ENCODE peak calls at places on chromosome 21, in six cellular contexts. A is HCT116; H is heart left ventricle; V is CD8-positive, alpha-beta memory T cell; K is CD8-positive, alpha-beta T cell; F is effector memory CD4-positive, alpha-beta T cell. M is an unnamed sample.
A peak's percentile ranks its signal among the peaks of the same experiment; 100 is the strongest.

GRCh38 chr21:43267391-43268085 is 98.7 kb downstream of the CRYAA start:
- DNase-seq in A (no peak), H (peak; percentile 46), V (no peak), K (no peak), F (no peak), M (no peak)

GRCh38 chr21:44791246-44791645 is 10.4 kb downstream of the UBE2G2 start:
- DNase-seq in A (no peak), H (no peak), V (no peak), K (no peak), F (no peak), M (no peak)

GRCh38 chr21:28632718-28633408 is 359.8 kb downstream of the LTN1 start:
- DNase-seq in A (no peak), H (no peak), V (no peak), K (no peak), F (no peak), M (no peak)

GRCh38 chr21:42125571-42126544 is 54.7 kb downstream of the UMODL1 start:
- DNase-seq in A (no peak), H (no peak), V (no peak), K (no peak), F (no peak), M (no peak)

GRCh38 chr21:36647279-36648093 is 51.4 kb upstream of the SIM2 start:
- DNase-seq in A (no peak), H (no peak), V (no peak), K (no peak), F (no peak), M (no peak)

GRCh38 chr21:42731264-42732032 is 78.0 kb downstream of the PDE9A start:
- DNase-seq in A (peak; percentile 54), H (no peak), V (no peak), K (no peak), F (no peak), M (no peak)

GRCh38 chr21:44854391-44854663 is 19.2 kb downstream of the PTTG1IP start:
- DNase-seq in A (no peak), H (no peak), V (no peak), K (no peak), F (no peak), M (no peak)

GRCh38 chr21:44919111-44919912 is 1.4 kb downstream of the ITGB2 start:
- DNase-seq in A (no peak), H (peak; percentile 28), V (no peak), K (no peak), F (no peak), M (no peak)

GRCh38 chr21:18449586-18449985 is 46.0 kb upstream of the TMPRSS15 start:
- DNase-seq in A (no peak), H (no peak), V (no peak), K (no peak), F (no peak), M (no peak)

GRCh38 chr21:45087022-45087823 is 12.8 kb downstream of the ADARB1 start:
- DNase-seq in A (no peak), H (no peak), V (no peak), K (no peak), F (no peak), M (no peak)

DNA sequence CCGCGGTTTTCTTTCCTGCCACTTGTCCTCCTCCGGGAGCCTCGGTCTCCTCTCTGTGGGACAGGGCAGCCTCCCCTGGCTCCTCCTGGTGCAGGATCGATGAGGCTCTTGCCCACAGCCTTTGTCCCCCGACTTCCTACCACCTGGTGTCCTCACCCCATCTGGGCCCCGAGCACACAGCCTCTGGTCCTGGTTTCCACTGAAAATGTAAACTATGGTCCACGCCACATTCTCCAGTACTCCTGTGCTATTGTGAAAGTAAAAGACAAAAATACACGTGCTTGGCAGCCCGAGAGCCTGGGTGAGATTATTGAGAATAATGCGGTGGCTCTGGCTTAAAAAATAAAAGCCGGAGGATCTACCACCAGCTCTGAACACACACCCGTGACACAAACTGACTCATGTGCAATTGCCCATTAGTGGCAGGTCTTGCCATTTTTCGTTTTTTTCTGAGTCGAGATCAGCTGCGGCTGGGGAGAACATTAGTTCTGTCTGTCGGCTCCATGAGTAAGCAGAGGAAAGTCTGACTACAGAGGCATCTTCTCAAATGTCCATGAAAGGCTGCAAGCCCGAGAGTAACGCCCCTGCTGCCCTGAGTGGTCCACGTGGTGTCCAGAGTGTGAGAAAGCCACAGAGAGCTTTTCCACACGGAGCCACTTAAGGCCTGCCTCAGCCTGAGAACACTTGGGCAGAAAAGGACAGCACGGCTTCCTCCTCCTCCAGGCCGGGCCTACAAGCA is 5.7 kb upstream of the COL6A2 start:
- DNase-seq in A (no peak), H (peak; percentile 77), V (no peak), K (no peak), F (no peak), M (no peak)
- H3K9me3 ChIP-seq in A (no peaks in the 10 kb centered on the region), H (peaks cover 19% of the 10 kb centered on the region), V (no peaks in the 10 kb centered on the region), K (no peaks in the 10 kb centered on the region), F (no peaks in the 10 kb centered on the region), M (peaks cover 4% of the 10 kb centered on the region)

DNA sequence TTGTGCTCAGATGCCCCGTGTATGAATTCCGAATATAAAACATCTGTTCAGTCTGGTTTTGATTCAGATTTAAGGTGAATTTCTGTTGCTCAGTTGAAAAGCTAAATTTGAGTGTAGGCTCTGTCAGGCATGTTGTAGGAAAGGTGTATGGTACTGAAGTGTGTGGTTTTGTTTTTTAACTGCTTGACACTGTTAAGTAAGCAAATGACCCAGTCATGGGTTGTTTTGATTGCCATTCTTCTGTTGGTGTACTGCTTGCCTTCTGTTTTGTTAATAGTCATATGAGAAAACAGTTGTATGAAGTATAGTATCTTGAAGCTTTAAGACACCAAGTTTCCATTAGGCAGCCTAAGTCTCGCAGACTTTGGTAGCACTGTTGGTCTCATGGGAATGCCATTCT is 10.0 kb downstream of the MRPS6 start:
- DNase-seq in A (no peak), H (no peak), V (no peak), K (no peak), F (no peak), M (no peak)
- H3K9me3 ChIP-seq in A (no peaks in the 10 kb centered on the region), H (no peaks in the 10 kb centered on the region), V (no peaks in the 10 kb centered on the region), K (no peaks in the 10 kb centered on the region), F (no peaks in the 10 kb centered on the region), M (no peaks in the 10 kb centered on the region)

GRCh38 chr21:32030146-32030652 is 157.4 kb downstream of the HUNK start:
- DNase-seq in A (no peak), H (no peak), V (no peak), K (no peak), F (no peak), M (no peak)
- H3K9me3 ChIP-seq in A (no peaks in the 10 kb centered on the region), H (no peaks in the 10 kb centered on the region), V (no peaks in the 10 kb centered on the region), K (no peaks in the 10 kb centered on the region), F (no peaks in the 10 kb centered on the region), M (no peaks in the 10 kb centered on the region)

GRCh38 chr21:46150073-46150472 is 5.3 kb downstream of the FTCD start:
- DNase-seq in A (no peak), H (peak; percentile 25), V (no peak), K (no peak), F (no peak), M (no peak)
- H3K9me3 ChIP-seq in A (no peaks in the 10 kb centered on the region), H (no peaks in the 10 kb centered on the region), V (no peaks in the 10 kb centered on the region), K (no peaks in the 10 kb centered on the region), F (no peaks in the 10 kb centered on the region), M (no peaks in the 10 kb centered on the region)

GRCh38 chr21:34570315-34570714 is 44.6 kb downstream of the RCAN1 start:
- DNase-seq in A (no peak), H (no peak), V (no peak), K (no peak), F (no peak), M (no peak)
- H3K9me3 ChIP-seq in A (no peaks in the 10 kb centered on the region), H (peaks cover 6% of the 10 kb centered on the region), V (no peaks in the 10 kb centered on the region), K (no peaks in the 10 kb centered on the region), F (no peaks in the 10 kb centered on the region), M (no peaks in the 10 kb centered on the region)

DNA sequence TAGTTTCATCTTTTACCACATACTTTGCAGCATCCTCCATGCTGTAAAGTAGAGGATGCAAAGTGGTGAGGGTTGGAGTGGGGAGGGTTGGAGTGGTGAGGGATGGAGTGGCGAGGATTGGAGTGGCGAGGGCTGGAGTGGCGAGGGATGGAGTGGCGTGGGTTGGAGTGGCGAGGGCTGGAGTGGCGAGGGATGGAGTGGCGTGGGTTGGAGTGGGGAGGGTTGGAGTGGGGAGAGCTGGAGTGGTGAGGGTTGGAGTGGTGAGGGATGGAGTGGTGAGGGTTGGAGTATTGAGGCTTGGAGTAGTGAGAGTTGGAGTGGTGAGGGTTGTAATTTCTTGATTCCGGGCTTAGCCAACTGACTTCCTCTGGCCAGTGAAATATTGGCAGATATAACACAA is 618.3 kb downstream of the MRPL39 start:
- DNase-seq in A (no peak), H (no peak), V (no peak), K (no peak), F (no peak), M (no peak)
- H3K9me3 ChIP-seq in A (peaks cover 33% of the 10 kb centered on the region), H (no peaks in the 10 kb centered on the region), V (no peaks in the 10 kb centered on the region), K (no peaks in the 10 kb centered on the region), F (no peaks in the 10 kb centered on the region), M (no peaks in the 10 kb centered on the region)